ENCODE peak calls at places on chromosomes 6 and 20, in ten cellular contexts. S, A, N, Q, U, L, E, Z, D and V are unnamed samples.

GRCh38 chr6:117451607-117452164 is 25.9 kb upstream of the ROS1 start:
- DNase-seq in S (no peak), A (no peak), N (no peak), Q (no peak), U (no peak), L (no peak), E (no peak), Z (no peak), D (no peak), V (no peak)

GRCh38 chr6:144730088-144730640 is 445.0 kb downstream of the UTRN start:
- DNase-seq in S (no peak), A (no peak), N (no peak), Q (no peak), U (no peak), L (no peak), E (no peak), Z (no peak), D (no peak), V (no peak)

GRCh38 chr6:89239338-89239737 is 22.2 kb upstream of the GABRR1 start:
- DNase-seq in S (no peak), A (no peak), N (no peak), Q (peak; percentile 15), U (no peak), L (no peak), E (no peak), Z (no peak), D (no peak), V (peak; percentile 44)

GRCh38 chr6:20306491-20306890 is 94.2 kb upstream of the MBOAT1 start:
- DNase-seq in S (no peak), A (no peak), N (no peak), Q (no peak), U (no peak), L (no peak), E (no peak), Z (no peak), D (no peak), V (no peak)

GRCh38 chr6:158781692-158782373 is 37.3 kb downstream of the EZR start:
- DNase-seq in S (no peak), A (no peak), N (no peak), Q (no peak), U (no peak), L (no peak), E (no peak), Z (no peak), D (no peak), V (no peak)

GRCh38 chr20:10076126-10077080 is 41.6 kb downstream of the ANKEF1 start:
- DNase-seq in S (no peak), A (no peak), N (no peak), Q (no peak), U (no peak), L (no peak), E (peak; percentile 47), Z (peak; percentile 34), D (no peak), V (no peak)

GRCh38 chr20:37384683-37385174 is 38.8 kb downstream of the SRC start:
- DNase-seq in S (no peak), A (peak; percentile 45), N (peak; percentile 81), Q (peak; percentile 81), U (peak; percentile 74), L (no peak), E (no peak), Z (no peak), D (no peak), V (peak; percentile 70)

GRCh38 chr6:3296537-3297453 is 38.0 kb downstream of the PSMG4 start:
- DNase-seq in S (no peak), A (no peak), N (no peak), Q (no peak), U (no peak), L (no peak), E (no peak), Z (no peak), D (no peak), V (peak; percentile 22)

GRCh38 chr6:36130672-36131516 is 581 bp downstream of the MAPK13 start:
- DNase-seq in S (no peak), A (no peak), N (no peak), Q (peak; percentile 70), U (peak; percentile 46), L (peak; percentile 96), E (no peak), Z (no peak), D (peak; percentile 40), V (peak; percentile 79)